ENCODE peak calls at places on chromosomes 2 and 18, in nine cellular contexts. K, I, P, L, Z, J, T, C and U are unnamed samples.

GRCh38 chr2:30355306-30355705 is 91.7 kb upstream of the LCLAT1 start:
- DNase-seq in J (no peak), I (no peak), L (no peak), C (no peak), T (no peak), Z (no peak), K (no peak), P (no peak), U (no peak)

GRCh38 chr2:108536133-108536780 is 2.0 kb downstream of the LIMS1 start:
- DNase-seq in I (no peak), C (no peak), T (no peak), P (no peak), K (no peak), J (no peak), Z (no peak), L (no peak), U (no peak)

GRCh38 chr2:224357098-224357901 is 44.6 kb downstream of the FAM124B start:
- DNase-seq in I (no peak), K (peak), C (peak), L (peak), Z (peak), P (peak), T (peak), J (no peak), U (no peak)

GRCh38 chr2:12665334-12665733 is 51.4 kb upstream of the TRIB2 start:
- DNase-seq in P (no peak), I (no peak), K (no peak), C (no peak), J (no peak), T (no peak), Z (no peak), L (no peak), U (no peak)

GRCh38 chr2:206502729-206503128 is 59.4 kb downstream of the ADAM23 start:
- DNase-seq in T (no peak), P (no peak), Z (no peak), K (no peak), I (no peak), C (no peak), L (no peak), J (no peak), U (no peak)

GRCh38 chr2:212770240-212770639 is 231.6 kb upstream of the ERBB4 start:
- DNase-seq in I (no peak), K (no peak), C (no peak), L (no peak), T (no peak), Z (no peak), J (no peak), P (no peak), U (no peak)

GRCh38 chr18:63741769-63742168 is 33.4 kb upstream of the SERPINB7 start:
- DNase-seq in I (no peak), Z (peak), P (no peak), K (peak), L (no peak), C (no peak), J (no peak), T (no peak), U (no peak)

GRCh38 chr2:69755862-69756467 is 14.0 kb downstream of the ANXA4 start:
- DNase-seq in I (peak), Z (peak), J (no peak), L (peak), C (no peak), P (no peak), T (peak), K (peak), U (no peak)

GRCh38 chr2:37459095-37459981 is 114.9 kb downstream of the QPCT start:
- DNase-seq in K (no peak), L (no peak), J (no peak), I (no peak), T (no peak), Z (no peak), P (no peak), C (no peak), U (no peak)

GRCh38 chr18:3826021-3826420 is 376.0 kb downstream of the TGIF1 start:
- DNase-seq in L (no peak), J (no peak), P (no peak), C (no peak), T (no peak), K (no peak), Z (no peak), I (no peak), U (no peak)

GRCh38 chr18:6414723-6415362 is at the start of gene L3MBTL4:
- DNase-seq in I (no peak), L (no peak), Z (no peak), J (no peak), K (peak), C (no peak), T (no peak), P (no peak), U (no peak)